ENCODE peak calls at places on chromosomes 3 and 15, in nine cellular contexts. B is foreskin fibroblast, D is fibroblast of villous mesenchyme, E is fibroblast of the aortic adventitia, I is GM12878, W is HCT116, U is lung, J is right lobe of liver, M is endothelial cell of umbilical vein. F is an unnamed sample.

GRCh38 chr3:148389916-148390315 is 307.8 kb upstream of the AGTR1 start:
- DNase-seq in M (no peak), J (no peak), W (no peak), U (no peak), D (no peak), I (no peak), B (peak), E (no peak), F (no peak)

GRCh38 chr15:27172821-27173220 is 201.8 kb downstream of the GABRG3 start:
- DNase-seq in B (no peak), U (no peak), E (no peak), I (no peak), W (no peak), D (no peak), M (no peak), J (no peak), F (no peak)

GRCh38 chr15:48677821-48678220 is 32.3 kb upstream of the FBN1 start:
- DNase-seq in E (no peak), J (no peak), M (no peak), D (no peak), I (no peak), W (no peak), U (no peak), B (no peak), F (no peak)

GRCh38 chr3:127455541-127456450 is 134.7 kb downstream of the TPRA1 start:
- DNase-seq in I (no peak), M (peak), W (peak), U (peak), B (peak), J (peak), D (peak), E (peak), F (peak)

GRCh38 chr15:94324117-94324826 is 92.9 kb downstream of the MCTP2 start:
- DNase-seq in M (peak), E (peak), J (no peak), W (peak), U (peak), B (peak), D (peak), I (peak), F (peak)

GRCh38 chr15:90619939-90620338 is 90.2 kb downstream of the CRTC3 start:
- DNase-seq in W (no peak), D (no peak), M (no peak), I (no peak), J (no peak), E (no peak), B (no peak), U (no peak), F (no peak)

GRCh38 chr3:39158138-39158715 is 4.8 kb upstream of the CSRNP1 start:
- DNase-seq in J (no peak), M (no peak), I (no peak), D (no peak), U (no peak), W (no peak), B (no peak), E (no peak), F (no peak)

GRCh38 chr3:190902292-190902691 is 39.8 kb upstream of the GMNC start:
- DNase-seq in U (no peak), J (no peak), W (no peak), M (no peak), I (no peak), D (no peak), E (no peak), B (no peak), F (no peak)

GRCh38 chr3:73500321-73500720 is 124.4 kb downstream of the PDZRN3 start:
- DNase-seq in W (no peak), I (no peak), M (no peak), J (no peak), B (no peak), U (no peak), D (no peak), E (peak), F (peak)

GRCh38 chr15:46296797-46297196 is 662.0 kb downstream of the SQOR start:
- DNase-seq in U (no peak), B (no peak), E (no peak), W (no peak), I (no peak), D (no peak), J (no peak), M (no peak), F (no peak)

GRCh38 chr15:46293550-46293949 is 658.7 kb downstream of the SQOR start:
- DNase-seq in D (no peak), U (no peak), J (no peak), W (no peak), B (no peak), M (no peak), I (no peak), E (no peak), F (no peak)

GRCh38 chr15:46296002-46296401 is 661.2 kb downstream of the SQOR start:
- DNase-seq in J (no peak), E (no peak), U (no peak), I (no peak), B (no peak), W (no peak), M (no peak), D (no peak), F (no peak)

GRCh38 chr15:46297766-46298165 is 662.9 kb downstream of the SQOR start:
- DNase-seq in D (no peak), W (no peak), B (no peak), I (peak), M (no peak), J (no peak), E (no peak), U (no peak), F (no peak)
- TF ChIP-seq CTCF in D (no peak), W (no peak), B (no peak), I (no peak), M (no peak), J (no peak), E (no peak), U (no peak), F (no peak)

GRCh38 chr3:154307363-154307762 is 16.9 kb downstream of the DHX36 start:
- DNase-seq in I (no peak), W (no peak), B (no peak), E (no peak), D (no peak), M (no peak), U (no peak), J (no peak), F (no peak)

GRCh38 chr3:154304116-154304786 is 20.0 kb downstream of the DHX36 start:
- DNase-seq in W (no peak), J (no peak), I (no peak), B (no peak), E (peak), U (no peak), M (no peak), D (peak), F (peak)

GRCh38 chr3:154304936-154305335 is 19.4 kb downstream of the DHX36 start:
- DNase-seq in I (no peak), W (no peak), M (no peak), D (no peak), B (no peak), U (no peak), E (no peak), J (no peak), F (no peak)

GRCh38 chr3:154301556-154301955 is 22.7 kb downstream of the DHX36 start:
- DNase-seq in J (no peak), U (no peak), B (no peak), D (no peak), E (no peak), W (no peak), M (no peak), I (no peak), F (no peak)
- TF ChIP-seq CTCF in J (no peak), U (no peak), B (no peak), D (no peak), E (no peak), W (no peak), M (no peak), I (no peak), F (no peak)

GRCh38 chr3:136595862-136596697 is 156.1 kb downstream of the STAG1 start:
- DNase-seq in M (no peak), W (no peak), D (no peak), I (no peak), E (no peak), B (no peak), U (no peak), J (no peak), F (no peak)
- TF ChIP-seq CTCF in M (no peak), W (no peak), D (no peak), I (no peak), E (no peak), B (no peak), U (no peak), J (no peak), F (no peak)

GRCh38 chr3:160205606-160206005 is 19.6 kb upstream of the C3orf80 start:
- DNase-seq in W (no peak), B (no peak), D (no peak), J (no peak), U (no peak), I (no peak), E (peak), M (no peak), F (no peak)

GRCh38 chr3:160213181-160213580 is 12.0 kb upstream of the C3orf80 start:
- DNase-seq in M (no peak), I (no peak), U (no peak), E (no peak), D (no peak), J (no peak), W (no peak), B (peak), F (no peak)

GRCh38 chr3:160210799-160211221 is 14.4 kb upstream of the C3orf80 start:
- DNase-seq in U (no peak), W (peak), J (no peak), M (peak), B (peak), I (no peak), D (peak), E (peak), F (peak)
- TF ChIP-seq CTCF in U (no peak), W (peak), J (no peak), M (peak), B (peak), I (no peak), D (peak), E (peak), F (peak)

F was measured in HFFc6.